ENCODE peak calls at places on chromosomes 11 and 22, in five cellular contexts. D is K562, O is upper lobe of right lung, F is substantia nigra, X is spleen. Y is an unnamed sample.

GRCh38 chr11:44658451-44658850 is 68.3 kb upstream of the TSPAN18 start:
- DNase-seq in D (peak), O (no peak), F (no peak), X (no peak), Y (no peak)

GRCh38 chr11:121157756-121158155 is 56.7 kb downstream of the TECTA start:
- DNase-seq in D (no peak), O (no peak), F (no peak), X (no peak), Y (no peak)

GRCh38 chr22:47210112-47210657 is 447.7 kb downstream of the TBC1D22A start:
- DNase-seq in D (no peak), O (no peak), F (no peak), X (peak), Y (no peak)

GRCh38 chr22:31556627-31557203 is 60.4 kb downstream of the SFI1 start:
- DNase-seq in D (peak), O (no peak), F (no peak), X (no peak), Y (peak)

GRCh38 chr22:49721211-49721763 is 106.4 kb downstream of the BRD1 start:
- DNase-seq in D (no peak), O (no peak), F (no peak), X (no peak), Y (no peak)

GRCh38 chr11:19263333-19263732 is 22.6 kb upstream of the E2F8 start:
- DNase-seq in D (no peak), O (no peak), F (no peak), X (no peak), Y (no peak)

GRCh38 chr22:50105529-50106100 is 15.8 kb downstream of the MOV10L1 start:
- DNase-seq in D (peak), O (no peak), F (no peak), X (no peak), Y (no peak)

GRCh38 chr22:50090141-50090714 is 422 bp downstream of the MOV10L1 start:
- DNase-seq in D (no peak), O (no peak), F (no peak), X (peak), Y (no peak)

GRCh38 chr22:49893025-49893424 is 25.2 kb downstream of the ALG12 start:
- DNase-seq in D (no peak), O (no peak), F (no peak), X (no peak), Y (no peak)

GRCh38 chr22:37533995-37534394 is 14.8 kb upstream of the CARD10 start:
- DNase-seq in D (no peak), O (no peak), F (no peak), X (no peak), Y (no peak)

GRCh38 chr22:32501797-32502290 is 27.2 kb downstream of the FBXO7 start:
- DNase-seq in D (no peak), O (no peak), F (no peak), X (no peak), Y (no peak)

GRCh38 chr11:96341237-96342130 is 1.5 kb downstream of the MAML2 start:
- DNase-seq in D (peak), O (peak), F (peak), X (peak), Y (peak)

DNA sequence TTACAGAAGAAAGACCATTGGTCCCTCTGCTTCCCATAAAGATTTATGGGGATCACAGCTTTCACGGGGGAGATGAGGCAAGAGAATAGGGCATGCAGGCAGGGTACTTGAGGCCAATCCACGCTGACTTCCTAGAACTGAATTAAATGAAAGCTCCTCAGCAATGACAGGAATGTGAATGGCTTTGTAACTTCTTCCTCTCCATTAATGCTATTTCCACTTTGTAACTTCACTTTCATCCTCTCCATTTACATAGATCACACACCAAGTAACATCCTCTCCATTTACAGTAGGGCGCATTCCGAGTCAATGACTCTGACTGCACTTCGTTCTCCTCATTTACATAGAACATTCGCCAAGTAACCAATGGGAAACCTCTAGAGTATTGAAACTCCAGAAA is 89.8 kb downstream of the PIWIL4 start:
- DNase-seq in D (no peak), O (no peak), F (no peak), X (no peak), Y (no peak)
- H3K27ac ChIP-seq in D (no peak), O (no peak), F (no peak), X (no peak), Y (no peak)

GRCh38 chr11:117583063-117583801 is 213.8 kb downstream of the DSCAML1 start:
- DNase-seq in D (no peak), O (no peak), F (no peak), X (no peak), Y (peak)
- H3K27ac ChIP-seq in D (no peak), O (no peak), F (peak), X (no peak), Y (peak)

DNA sequence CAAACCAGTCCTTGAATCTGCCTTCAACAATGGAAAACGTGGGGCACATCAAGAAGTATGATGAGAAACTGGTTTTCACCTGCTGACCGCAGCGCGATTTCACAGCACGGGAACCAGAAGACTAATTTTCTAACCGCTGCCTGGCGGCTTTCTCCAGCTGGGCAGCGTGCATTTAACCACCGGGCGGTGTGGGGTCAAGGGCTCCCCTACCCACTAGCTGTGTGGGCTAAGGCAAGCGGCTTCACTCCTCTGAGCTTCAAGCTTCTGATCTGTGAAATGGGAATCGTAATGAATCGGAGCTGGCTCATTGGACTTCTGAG is 4.2 kb downstream of the SHANK2 start:
- DNase-seq in D (no peak), O (no peak), F (no peak), X (no peak), Y (no peak)
- H3K27ac ChIP-seq in D (no peak), O (no peak), F (no peak), X (no peak), Y (no peak)

GRCh38 chr11:83033367-83033766 is 38.3 kb downstream of the RAB30 start:
- DNase-seq in D (no peak), O (no peak), F (no peak), X (no peak), Y (peak)
- H3K27ac ChIP-seq in D (no peak), O (no peak), F (peak), X (peak), Y (peak)